ENCODE peak calls at places on chromosome 20, in ten cellular contexts. One of them, this sample, is unnamed.
A peak's percentile ranks its signal among the peaks of the same experiment; 100 is the strongest.

GRCh38 chr20:36273414-36274247 is 32.5 kb upstream of the DLGAP4 start:
- DNase-seq in astrocyte of the cerebellum: no peak
- DNase-seq in HepG2: no peak
- DNase-seq in sigmoid colon: peak; percentile 34
- DNase-seq in midbrain: no peak
- DNase-seq in iPS-NIHi11: no peak
- DNase-seq in stimulated activated CD4-positive, alpha-beta T cell treated with anti-CD3 and anti-CD28 coated beads, Interleukin-12 subunit alpha, Interleukin-12 subunit beta, amount 100 ng/mL, for 4 hours: no peak
- DNase-seq in activated T-helper 2 cell treated with anti-CD3 and anti-CD28 coated beads, Interferon-gamma antibody, Interleukin-2, Interleukin-4, amounts not matched to agents 10 μg/mL and 5 μg/mL and 100 μg/mL, durations not matched to agents 14 hours and 24 hours and 36 hours: no peak
- DNase-seq in EL: peak; percentile 23
- DNase-seq in fibroblast of mammary gland: peak; percentile 43
- DNase-seq in this sample: no peak

GRCh38 chr20:48877299-48877698 is 44.2 kb upstream of the ARFGEF2 start:
- DNase-seq in EL: peak; percentile 26
- DNase-seq in HepG2: no peak
- DNase-seq in fibroblast of mammary gland: no peak
- DNase-seq in sigmoid colon: no peak
- DNase-seq in astrocyte of the cerebellum: no peak
- DNase-seq in iPS-NIHi11: no peak
- DNase-seq in stimulated activated CD4-positive, alpha-beta T cell treated with anti-CD3 and anti-CD28 coated beads, Interleukin-12 subunit alpha, Interleukin-12 subunit beta, amount 100 ng/mL, for 4 hours: no peak
- DNase-seq in midbrain: no peak
- DNase-seq in activated T-helper 2 cell treated with anti-CD3 and anti-CD28 coated beads, Interferon-gamma antibody, Interleukin-2, Interleukin-4, amounts not matched to agents 10 μg/mL and 5 μg/mL and 100 μg/mL, durations not matched to agents 14 hours and 24 hours and 36 hours: no peak
- DNase-seq in this sample: no peak

GRCh38 chr20:29497261-29497671 is 1760.2 kb upstream of the DEFB115 start:
- DNase-seq in iPS-NIHi11: peak; percentile 8
- DNase-seq in EL: no peak
- DNase-seq in fibroblast of mammary gland: peak; percentile 3
- DNase-seq in activated T-helper 2 cell treated with anti-CD3 and anti-CD28 coated beads, Interferon-gamma antibody, Interleukin-2, Interleukin-4, amounts not matched to agents 10 μg/mL and 5 μg/mL and 100 μg/mL, durations not matched to agents 14 hours and 24 hours and 36 hours: no peak
- DNase-seq in stimulated activated CD4-positive, alpha-beta T cell treated with anti-CD3 and anti-CD28 coated beads, Interleukin-12 subunit alpha, Interleukin-12 subunit beta, amount 100 ng/mL, for 4 hours: peak; percentile 18
- DNase-seq in HepG2: peak; percentile 12
- DNase-seq in midbrain: no peak
- DNase-seq in sigmoid colon: no peak
- DNase-seq in astrocyte of the cerebellum: no peak
- DNase-seq in this sample: no peak

GRCh38 chr20:19950042-19950441 is 67.1 kb upstream of the NAA20 start:
- DNase-seq in astrocyte of the cerebellum: no peak
- DNase-seq in HepG2: no peak
- DNase-seq in midbrain: no peak
- DNase-seq in activated T-helper 2 cell treated with anti-CD3 and anti-CD28 coated beads, Interferon-gamma antibody, Interleukin-2, Interleukin-4, amounts not matched to agents 10 μg/mL and 5 μg/mL and 100 μg/mL, durations not matched to agents 14 hours and 24 hours and 36 hours: no peak
- DNase-seq in EL: no peak
- DNase-seq in fibroblast of mammary gland: no peak
- DNase-seq in iPS-NIHi11: no peak
- DNase-seq in stimulated activated CD4-positive, alpha-beta T cell treated with anti-CD3 and anti-CD28 coated beads, Interleukin-12 subunit alpha, Interleukin-12 subunit beta, amount 100 ng/mL, for 4 hours: no peak
- DNase-seq in sigmoid colon: no peak
- DNase-seq in this sample: no peak

GRCh38 chr20:47705497-47705856 is 79.8 kb downstream of the SULF2 start:
- DNase-seq in sigmoid colon: no peak
- DNase-seq in midbrain: no peak
- DNase-seq in HepG2: no peak
- DNase-seq in iPS-NIHi11: no peak
- DNase-seq in stimulated activated CD4-positive, alpha-beta T cell treated with anti-CD3 and anti-CD28 coated beads, Interleukin-12 subunit alpha, Interleukin-12 subunit beta, amount 100 ng/mL, for 4 hours: no peak
- DNase-seq in astrocyte of the cerebellum: no peak
- DNase-seq in fibroblast of mammary gland: peak; percentile 34
- DNase-seq in EL: no peak
- DNase-seq in activated T-helper 2 cell treated with anti-CD3 and anti-CD28 coated beads, Interferon-gamma antibody, Interleukin-2, Interleukin-4, amounts not matched to agents 10 μg/mL and 5 μg/mL and 100 μg/mL, durations not matched to agents 14 hours and 24 hours and 36 hours: no peak
- DNase-seq in this sample: no peak

GRCh38 chr20:23613676-23614075 is 8.0 kb upstream of the CST9 start:
- DNase-seq in iPS-NIHi11: no peak
- DNase-seq in activated T-helper 2 cell treated with anti-CD3 and anti-CD28 coated beads, Interferon-gamma antibody, Interleukin-2, Interleukin-4, amounts not matched to agents 10 μg/mL and 5 μg/mL and 100 μg/mL, durations not matched to agents 14 hours and 24 hours and 36 hours: no peak
- DNase-seq in stimulated activated CD4-positive, alpha-beta T cell treated with anti-CD3 and anti-CD28 coated beads, Interleukin-12 subunit alpha, Interleukin-12 subunit beta, amount 100 ng/mL, for 4 hours: no peak
- DNase-seq in EL: no peak
- DNase-seq in HepG2: no peak
- DNase-seq in fibroblast of mammary gland: peak; percentile 71
- DNase-seq in astrocyte of the cerebellum: no peak
- DNase-seq in sigmoid colon: no peak
- DNase-seq in midbrain: peak; percentile 28
- DNase-seq in this sample: no peak

GRCh38 chr20:53529658-53530057 is 64.0 kb downstream of the ZNF217 start:
- DNase-seq in HepG2: no peak
- DNase-seq in EL: no peak
- DNase-seq in stimulated activated CD4-positive, alpha-beta T cell treated with anti-CD3 and anti-CD28 coated beads, Interleukin-12 subunit alpha, Interleukin-12 subunit beta, amount 100 ng/mL, for 4 hours: no peak
- DNase-seq in astrocyte of the cerebellum: no peak
- DNase-seq in activated T-helper 2 cell treated with anti-CD3 and anti-CD28 coated beads, Interferon-gamma antibody, Interleukin-2, Interleukin-4, amounts not matched to agents 10 μg/mL and 5 μg/mL and 100 μg/mL, durations not matched to agents 14 hours and 24 hours and 36 hours: no peak
- DNase-seq in iPS-NIHi11: no peak
- DNase-seq in midbrain: no peak
- DNase-seq in sigmoid colon: peak; percentile 9
- DNase-seq in fibroblast of mammary gland: no peak
- DNase-seq in this sample: no peak

GRCh38 chr20:41360831-41361756 is 5.5 kb downstream of the EMILIN3 start:
- DNase-seq in activated T-helper 2 cell treated with anti-CD3 and anti-CD28 coated beads, Interferon-gamma antibody, Interleukin-2, Interleukin-4, amounts not matched to agents 10 μg/mL and 5 μg/mL and 100 μg/mL, durations not matched to agents 14 hours and 24 hours and 36 hours: no peak
- DNase-seq in fibroblast of mammary gland: no peak
- DNase-seq in sigmoid colon: no peak
- DNase-seq in EL: no peak
- DNase-seq in astrocyte of the cerebellum: no peak
- DNase-seq in HepG2: no peak
- DNase-seq in iPS-NIHi11: no peak
- DNase-seq in midbrain: no peak
- DNase-seq in stimulated activated CD4-positive, alpha-beta T cell treated with anti-CD3 and anti-CD28 coated beads, Interleukin-12 subunit alpha, Interleukin-12 subunit beta, amount 100 ng/mL, for 4 hours: no peak
- DNase-seq in this sample: no peak

GRCh38 chr20:36919715-36920333 is 31.7 kb downstream of the SAMHD1 start:
- DNase-seq in fibroblast of mammary gland: peak; percentile 75
- DNase-seq in stimulated activated CD4-positive, alpha-beta T cell treated with anti-CD3 and anti-CD28 coated beads, Interleukin-12 subunit alpha, Interleukin-12 subunit beta, amount 100 ng/mL, for 4 hours: no peak
- DNase-seq in iPS-NIHi11: peak; percentile 65
- DNase-seq in astrocyte of the cerebellum: peak; percentile 53
- DNase-seq in midbrain: peak; percentile 75
- DNase-seq in EL: peak; percentile 75
- DNase-seq in sigmoid colon: no peak
- DNase-seq in activated T-helper 2 cell treated with anti-CD3 and anti-CD28 coated beads, Interferon-gamma antibody, Interleukin-2, Interleukin-4, amounts not matched to agents 10 μg/mL and 5 μg/mL and 100 μg/mL, durations not matched to agents 14 hours and 24 hours and 36 hours: no peak
- DNase-seq in HepG2: peak; percentile 73
- DNase-seq in this sample: no peak

GRCh38 chr20:9829835-9830234 is 9.0 kb downstream of the PAK5 start:
- DNase-seq in fibroblast of mammary gland: no peak
- DNase-seq in iPS-NIHi11: peak; percentile 35
- DNase-seq in EL: no peak
- DNase-seq in HepG2: no peak
- DNase-seq in activated T-helper 2 cell treated with anti-CD3 and anti-CD28 coated beads, Interferon-gamma antibody, Interleukin-2, Interleukin-4, amounts not matched to agents 10 μg/mL and 5 μg/mL and 100 μg/mL, durations not matched to agents 14 hours and 24 hours and 36 hours: no peak
- DNase-seq in sigmoid colon: no peak
- DNase-seq in astrocyte of the cerebellum: no peak
- DNase-seq in midbrain: no peak
- DNase-seq in stimulated activated CD4-positive, alpha-beta T cell treated with anti-CD3 and anti-CD28 coated beads, Interleukin-12 subunit alpha, Interleukin-12 subunit beta, amount 100 ng/mL, for 4 hours: no peak
- DNase-seq in this sample: no peak

GRCh38 chr20:23766531-23766930 is 15.8 kb upstream of the CST1 start:
- DNase-seq in iPS-NIHi11: no peak
- DNase-seq in fibroblast of mammary gland: no peak
- DNase-seq in EL: no peak
- DNase-seq in midbrain: no peak
- DNase-seq in HepG2: no peak
- DNase-seq in astrocyte of the cerebellum: no peak
- DNase-seq in stimulated activated CD4-positive, alpha-beta T cell treated with anti-CD3 and anti-CD28 coated beads, Interleukin-12 subunit alpha, Interleukin-12 subunit beta, amount 100 ng/mL, for 4 hours: no peak
- DNase-seq in activated T-helper 2 cell treated with anti-CD3 and anti-CD28 coated beads, Interferon-gamma antibody, Interleukin-2, Interleukin-4, amounts not matched to agents 10 μg/mL and 5 μg/mL and 100 μg/mL, durations not matched to agents 14 hours and 24 hours and 36 hours: no peak
- DNase-seq in sigmoid colon: no peak
- DNase-seq in this sample: no peak

GRCh38 chr20:14687317-14687716 is 349.9 kb upstream of the FLRT3 start:
- DNase-seq in sigmoid colon: no peak
- DNase-seq in stimulated activated CD4-positive, alpha-beta T cell treated with anti-CD3 and anti-CD28 coated beads, Interleukin-12 subunit alpha, Interleukin-12 subunit beta, amount 100 ng/mL, for 4 hours: no peak
- DNase-seq in astrocyte of the cerebellum: no peak
- DNase-seq in iPS-NIHi11: no peak
- DNase-seq in midbrain: no peak
- DNase-seq in EL: no peak
- DNase-seq in fibroblast of mammary gland: peak; percentile 31
- DNase-seq in activated T-helper 2 cell treated with anti-CD3 and anti-CD28 coated beads, Interferon-gamma antibody, Interleukin-2, Interleukin-4, amounts not matched to agents 10 μg/mL and 5 μg/mL and 100 μg/mL, durations not matched to agents 14 hours and 24 hours and 36 hours: no peak
- DNase-seq in HepG2: no peak
- DNase-seq in this sample: no peak

GRCh38 chr20:44401052-44401769 is 45.7 kb downstream of the HNF4A start:
- DNase-seq in midbrain: no peak
- DNase-seq in iPS-NIHi11: no peak
- DNase-seq in astrocyte of the cerebellum: no peak
- DNase-seq in EL: no peak
- DNase-seq in sigmoid colon: no peak
- DNase-seq in stimulated activated CD4-positive, alpha-beta T cell treated with anti-CD3 and anti-CD28 coated beads, Interleukin-12 subunit alpha, Interleukin-12 subunit beta, amount 100 ng/mL, for 4 hours: no peak
- DNase-seq in fibroblast of mammary gland: no peak
- DNase-seq in HepG2: peak; percentile 53
- DNase-seq in activated T-helper 2 cell treated with anti-CD3 and anti-CD28 coated beads, Interferon-gamma antibody, Interleukin-2, Interleukin-4, amounts not matched to agents 10 μg/mL and 5 μg/mL and 100 μg/mL, durations not matched to agents 14 hours and 24 hours and 36 hours: no peak
- DNase-seq in this sample: no peak

GRCh38 chr20:34983089-34983820 is 27.6 kb downstream of the MYH7B start:
- DNase-seq in sigmoid colon: no peak
- DNase-seq in stimulated activated CD4-positive, alpha-beta T cell treated with anti-CD3 and anti-CD28 coated beads, Interleukin-12 subunit alpha, Interleukin-12 subunit beta, amount 100 ng/mL, for 4 hours: no peak
- DNase-seq in HepG2: no peak
- DNase-seq in midbrain: no peak
- DNase-seq in fibroblast of mammary gland: no peak
- DNase-seq in EL: no peak
- DNase-seq in iPS-NIHi11: no peak
- DNase-seq in activated T-helper 2 cell treated with anti-CD3 and anti-CD28 coated beads, Interferon-gamma antibody, Interleukin-2, Interleukin-4, amounts not matched to agents 10 μg/mL and 5 μg/mL and 100 μg/mL, durations not matched to agents 14 hours and 24 hours and 36 hours: no peak
- DNase-seq in astrocyte of the cerebellum: no peak
- DNase-seq in this sample: no peak

GRCh38 chr20:18988701-18989100 is 175.1 kb downstream of the SCP2D1 start:
- DNase-seq in stimulated activated CD4-positive, alpha-beta T cell treated with anti-CD3 and anti-CD28 coated beads, Interleukin-12 subunit alpha, Interleukin-12 subunit beta, amount 100 ng/mL, for 4 hours: no peak
- DNase-seq in iPS-NIHi11: no peak
- DNase-seq in fibroblast of mammary gland: no peak
- DNase-seq in sigmoid colon: no peak
- DNase-seq in HepG2: no peak
- DNase-seq in activated T-helper 2 cell treated with anti-CD3 and anti-CD28 coated beads, Interferon-gamma antibody, Interleukin-2, Interleukin-4, amounts not matched to agents 10 μg/mL and 5 μg/mL and 100 μg/mL, durations not matched to agents 14 hours and 24 hours and 36 hours: no peak
- DNase-seq in EL: no peak
- DNase-seq in midbrain: no peak
- DNase-seq in astrocyte of the cerebellum: no peak
- DNase-seq in this sample: no peak

GRCh38 chr20:5357942-5358341 is 41.2 kb upstream of the PROKR2 start:
- DNase-seq in EL: no peak
- DNase-seq in iPS-NIHi11: no peak
- DNase-seq in activated T-helper 2 cell treated with anti-CD3 and anti-CD28 coated beads, Interferon-gamma antibody, Interleukin-2, Interleukin-4, amounts not matched to agents 10 μg/mL and 5 μg/mL and 100 μg/mL, durations not matched to agents 14 hours and 24 hours and 36 hours: no peak
- DNase-seq in midbrain: peak; percentile 24
- DNase-seq in stimulated activated CD4-positive, alpha-beta T cell treated with anti-CD3 and anti-CD28 coated beads, Interleukin-12 subunit alpha, Interleukin-12 subunit beta, amount 100 ng/mL, for 4 hours: no peak
- DNase-seq in HepG2: no peak
- DNase-seq in astrocyte of the cerebellum: no peak
- DNase-seq in fibroblast of mammary gland: no peak
- DNase-seq in sigmoid colon: no peak
- DNase-seq in this sample: no peak

GRCh38 chr20:31542963-31543362 is 28.7 kb downstream of the HM13 start:
- DNase-seq in midbrain: no peak
- DNase-seq in stimulated activated CD4-positive, alpha-beta T cell treated with anti-CD3 and anti-CD28 coated beads, Interleukin-12 subunit alpha, Interleukin-12 subunit beta, amount 100 ng/mL, for 4 hours: no peak
- DNase-seq in EL: no peak
- DNase-seq in iPS-NIHi11: no peak
- DNase-seq in astrocyte of the cerebellum: no peak
- DNase-seq in HepG2: no peak
- DNase-seq in sigmoid colon: no peak
- DNase-seq in activated T-helper 2 cell treated with anti-CD3 and anti-CD28 coated beads, Interferon-gamma antibody, Interleukin-2, Interleukin-4, amounts not matched to agents 10 μg/mL and 5 μg/mL and 100 μg/mL, durations not matched to agents 14 hours and 24 hours and 36 hours: no peak
- DNase-seq in fibroblast of mammary gland: no peak
- DNase-seq in this sample: no peak